ENCODE peak calls at places on chromosomes 3 and 15, in eight cellular contexts. One of them, this sample, is unnamed.

GRCh38 chr3:99242271-99242670 is 340.8 kb upstream of the DCBLD2 start:
- DNase-seq in stimulated activated CD4-positive, alpha-beta T cell treated with anti-CD3 and anti-CD28 coated beads, Interleukin-1b, Interleukin-23, amount 100 ng/mL, for 24 hours: no peak
- DNase-seq in amniotic stem cell: no peak
- DNase-seq in heart left ventricle: no peak
- DNase-seq in KBM-7: no peak
- DNase-seq in A172: no peak
- DNase-seq in ecto neural progenitor cell: no peak
- DNase-seq in activated naive CD8-positive, alpha-beta T cell treated with anti-CD3 and anti-CD28 coated beads, Interleukin-2, amount 50 U/mL, for 16 hours: no peak
- DNase-seq in this sample: peak; percentile 80

GRCh38 chr3:184543848-184544512 is 17.6 kb upstream of the EPHB3 start:
- DNase-seq in amniotic stem cell: peak; percentile 20
- DNase-seq in heart left ventricle: peak; percentile 50
- DNase-seq in ecto neural progenitor cell: peak; percentile 89
- DNase-seq in stimulated activated CD4-positive, alpha-beta T cell treated with anti-CD3 and anti-CD28 coated beads, Interleukin-1b, Interleukin-23, amount 100 ng/mL, for 24 hours: peak; percentile 59
- DNase-seq in KBM-7: peak; percentile 91
- DNase-seq in activated naive CD8-positive, alpha-beta T cell treated with anti-CD3 and anti-CD28 coated beads, Interleukin-2, amount 50 U/mL, for 16 hours: peak; percentile 52
- DNase-seq in A172: peak; percentile 80
- DNase-seq in this sample: peak; percentile 65

GRCh38 chr15:73318463-73319351 is 50.1 kb downstream of the HCN4 start:
- DNase-seq in activated naive CD8-positive, alpha-beta T cell treated with anti-CD3 and anti-CD28 coated beads, Interleukin-2, amount 50 U/mL, for 16 hours: no peak
- DNase-seq in stimulated activated CD4-positive, alpha-beta T cell treated with anti-CD3 and anti-CD28 coated beads, Interleukin-1b, Interleukin-23, amount 100 ng/mL, for 24 hours: no peak
- DNase-seq in heart left ventricle: no peak
- DNase-seq in ecto neural progenitor cell: peak; percentile 78
- DNase-seq in amniotic stem cell: no peak
- DNase-seq in KBM-7: peak; percentile 25
- DNase-seq in A172: no peak
- DNase-seq in this sample: no peak

GRCh38 chr15:60757831-60758570 is 279.1 kb upstream of the ICE2 start:
- DNase-seq in amniotic stem cell: no peak
- DNase-seq in activated naive CD8-positive, alpha-beta T cell treated with anti-CD3 and anti-CD28 coated beads, Interleukin-2, amount 50 U/mL, for 16 hours: no peak
- DNase-seq in A172: no peak
- DNase-seq in ecto neural progenitor cell: no peak
- DNase-seq in KBM-7: no peak
- DNase-seq in heart left ventricle: no peak
- DNase-seq in stimulated activated CD4-positive, alpha-beta T cell treated with anti-CD3 and anti-CD28 coated beads, Interleukin-1b, Interleukin-23, amount 100 ng/mL, for 24 hours: no peak
- DNase-seq in this sample: no peak

GRCh38 chr15:73052679-73053397 is 575 bp downstream of the NEO1 start:
- DNase-seq in KBM-7: peak; percentile 60
- DNase-seq in amniotic stem cell: no peak
- DNase-seq in activated naive CD8-positive, alpha-beta T cell treated with anti-CD3 and anti-CD28 coated beads, Interleukin-2, amount 50 U/mL, for 16 hours: no peak
- DNase-seq in stimulated activated CD4-positive, alpha-beta T cell treated with anti-CD3 and anti-CD28 coated beads, Interleukin-1b, Interleukin-23, amount 100 ng/mL, for 24 hours: peak; percentile 8
- DNase-seq in A172: peak; percentile 5
- DNase-seq in ecto neural progenitor cell: peak; percentile 80
- DNase-seq in heart left ventricle: peak; percentile 33
- DNase-seq in this sample: peak; percentile 25

GRCh38 chr15:79042213-79042928 is 48.2 kb downstream of the RASGRF1 start:
- DNase-seq in A172: no peak
- DNase-seq in ecto neural progenitor cell: no peak
- DNase-seq in heart left ventricle: no peak
- DNase-seq in amniotic stem cell: no peak
- DNase-seq in KBM-7: no peak
- DNase-seq in stimulated activated CD4-positive, alpha-beta T cell treated with anti-CD3 and anti-CD28 coated beads, Interleukin-1b, Interleukin-23, amount 100 ng/mL, for 24 hours: no peak
- DNase-seq in activated naive CD8-positive, alpha-beta T cell treated with anti-CD3 and anti-CD28 coated beads, Interleukin-2, amount 50 U/mL, for 16 hours: no peak
- DNase-seq in this sample: no peak

GRCh38 chr3:196969660-196970546 is 1.3 kb upstream of the PIGZ start:
- DNase-seq in A172: no peak
- DNase-seq in ecto neural progenitor cell: peak; percentile 84
- DNase-seq in KBM-7: peak; percentile 65
- DNase-seq in heart left ventricle: peak; percentile 58
- DNase-seq in amniotic stem cell: no peak
- DNase-seq in stimulated activated CD4-positive, alpha-beta T cell treated with anti-CD3 and anti-CD28 coated beads, Interleukin-1b, Interleukin-23, amount 100 ng/mL, for 24 hours: peak; percentile 57
- DNase-seq in activated naive CD8-positive, alpha-beta T cell treated with anti-CD3 and anti-CD28 coated beads, Interleukin-2, amount 50 U/mL, for 16 hours: peak; percentile 43
- DNase-seq in this sample: no peak

GRCh38 chr3:632571-633170 is 436.1 kb downstream of the CHL1 start:
- DNase-seq in amniotic stem cell: no peak
- DNase-seq in stimulated activated CD4-positive, alpha-beta T cell treated with anti-CD3 and anti-CD28 coated beads, Interleukin-1b, Interleukin-23, amount 100 ng/mL, for 24 hours: peak; percentile 2
- DNase-seq in ecto neural progenitor cell: peak; percentile 77
- DNase-seq in activated naive CD8-positive, alpha-beta T cell treated with anti-CD3 and anti-CD28 coated beads, Interleukin-2, amount 50 U/mL, for 16 hours: no peak
- DNase-seq in KBM-7: peak; percentile 75
- DNase-seq in heart left ventricle: peak; percentile 22
- DNase-seq in A172: peak; percentile 59
- DNase-seq in this sample: peak; percentile 27

GRCh38 chr3:126542340-126543241 is 16.1 kb downstream of the C3orf22 start:
- DNase-seq in heart left ventricle: peak; percentile 17
- DNase-seq in stimulated activated CD4-positive, alpha-beta T cell treated with anti-CD3 and anti-CD28 coated beads, Interleukin-1b, Interleukin-23, amount 100 ng/mL, for 24 hours: no peak
- DNase-seq in A172: no peak
- DNase-seq in amniotic stem cell: no peak
- DNase-seq in activated naive CD8-positive, alpha-beta T cell treated with anti-CD3 and anti-CD28 coated beads, Interleukin-2, amount 50 U/mL, for 16 hours: no peak
- DNase-seq in KBM-7: no peak
- DNase-seq in ecto neural progenitor cell: peak; percentile 37
- DNase-seq in this sample: no peak

GRCh38 chr3:162170581-162170980 is 674.0 kb downstream of the OTOL1 start:
- DNase-seq in ecto neural progenitor cell: no peak
- DNase-seq in activated naive CD8-positive, alpha-beta T cell treated with anti-CD3 and anti-CD28 coated beads, Interleukin-2, amount 50 U/mL, for 16 hours: no peak
- DNase-seq in KBM-7: no peak
- DNase-seq in heart left ventricle: no peak
- DNase-seq in stimulated activated CD4-positive, alpha-beta T cell treated with anti-CD3 and anti-CD28 coated beads, Interleukin-1b, Interleukin-23, amount 100 ng/mL, for 24 hours: no peak
- DNase-seq in amniotic stem cell: no peak
- DNase-seq in A172: peak; percentile 44
- DNase-seq in this sample: no peak

GRCh38 chr3:24510030-24510648 is 15.5 kb upstream of the THRB start:
- DNase-seq in stimulated activated CD4-positive, alpha-beta T cell treated with anti-CD3 and anti-CD28 coated beads, Interleukin-1b, Interleukin-23, amount 100 ng/mL, for 24 hours: no peak
- DNase-seq in A172: no peak
- DNase-seq in activated naive CD8-positive, alpha-beta T cell treated with anti-CD3 and anti-CD28 coated beads, Interleukin-2, amount 50 U/mL, for 16 hours: no peak
- DNase-seq in ecto neural progenitor cell: no peak
- DNase-seq in heart left ventricle: no peak
- DNase-seq in amniotic stem cell: no peak
- DNase-seq in KBM-7: no peak
- DNase-seq in this sample: peak; percentile 61

GRCh38 chr3:23767546-23767945 is 38.2 kb upstream of the UBE2E1 start:
- DNase-seq in A172: no peak
- DNase-seq in ecto neural progenitor cell: no peak
- DNase-seq in stimulated activated CD4-positive, alpha-beta T cell treated with anti-CD3 and anti-CD28 coated beads, Interleukin-1b, Interleukin-23, amount 100 ng/mL, for 24 hours: no peak
- DNase-seq in amniotic stem cell: no peak
- DNase-seq in activated naive CD8-positive, alpha-beta T cell treated with anti-CD3 and anti-CD28 coated beads, Interleukin-2, amount 50 U/mL, for 16 hours: no peak
- DNase-seq in heart left ventricle: no peak
- DNase-seq in KBM-7: no peak
- DNase-seq in this sample: no peak

GRCh38 chr3:180855364-180855763 is 57.1 kb upstream of the FXR1 start:
- DNase-seq in amniotic stem cell: no peak
- DNase-seq in heart left ventricle: no peak
- DNase-seq in ecto neural progenitor cell: peak; percentile 62
- DNase-seq in activated naive CD8-positive, alpha-beta T cell treated with anti-CD3 and anti-CD28 coated beads, Interleukin-2, amount 50 U/mL, for 16 hours: no peak
- DNase-seq in stimulated activated CD4-positive, alpha-beta T cell treated with anti-CD3 and anti-CD28 coated beads, Interleukin-1b, Interleukin-23, amount 100 ng/mL, for 24 hours: no peak
- DNase-seq in A172: peak; percentile 4
- DNase-seq in KBM-7: peak; percentile 11
- DNase-seq in this sample: no peak

GRCh38 chr3:40912461-40912860 is 286.8 kb upstream of the CTNNB1 start:
- DNase-seq in stimulated activated CD4-positive, alpha-beta T cell treated with anti-CD3 and anti-CD28 coated beads, Interleukin-1b, Interleukin-23, amount 100 ng/mL, for 24 hours: no peak
- DNase-seq in amniotic stem cell: no peak
- DNase-seq in heart left ventricle: no peak
- DNase-seq in activated naive CD8-positive, alpha-beta T cell treated with anti-CD3 and anti-CD28 coated beads, Interleukin-2, amount 50 U/mL, for 16 hours: no peak
- DNase-seq in ecto neural progenitor cell: no peak
- DNase-seq in KBM-7: no peak
- DNase-seq in A172: no peak
- DNase-seq in this sample: no peak

GRCh38 chr3:126423191-126424038 is 28.7 kb downstream of the CFAP100 start:
- DNase-seq in heart left ventricle: no peak
- DNase-seq in activated naive CD8-positive, alpha-beta T cell treated with anti-CD3 and anti-CD28 coated beads, Interleukin-2, amount 50 U/mL, for 16 hours: no peak
- DNase-seq in amniotic stem cell: no peak
- DNase-seq in KBM-7: no peak
- DNase-seq in A172: no peak
- DNase-seq in stimulated activated CD4-positive, alpha-beta T cell treated with anti-CD3 and anti-CD28 coated beads, Interleukin-1b, Interleukin-23, amount 100 ng/mL, for 24 hours: no peak
- DNase-seq in ecto neural progenitor cell: peak; percentile 35
- DNase-seq in this sample: no peak

GRCh38 chr3:34260266-34260990 is 462.0 kb downstream of the PDCD6IP start:
- DNase-seq in stimulated activated CD4-positive, alpha-beta T cell treated with anti-CD3 and anti-CD28 coated beads, Interleukin-1b, Interleukin-23, amount 100 ng/mL, for 24 hours: peak; percentile 18
- DNase-seq in KBM-7: peak; percentile 36
- DNase-seq in ecto neural progenitor cell: peak; percentile 53
- DNase-seq in heart left ventricle: peak; percentile 30
- DNase-seq in activated naive CD8-positive, alpha-beta T cell treated with anti-CD3 and anti-CD28 coated beads, Interleukin-2, amount 50 U/mL, for 16 hours: no peak
- DNase-seq in A172: peak; percentile 43
- DNase-seq in amniotic stem cell: peak; percentile 60
- DNase-seq in this sample: peak; percentile 18

GRCh38 chr15:89674526-89674925 is 4.6 kb downstream of the PLIN1 start:
- DNase-seq in ecto neural progenitor cell: no peak
- DNase-seq in activated naive CD8-positive, alpha-beta T cell treated with anti-CD3 and anti-CD28 coated beads, Interleukin-2, amount 50 U/mL, for 16 hours: no peak
- DNase-seq in stimulated activated CD4-positive, alpha-beta T cell treated with anti-CD3 and anti-CD28 coated beads, Interleukin-1b, Interleukin-23, amount 100 ng/mL, for 24 hours: no peak
- DNase-seq in A172: no peak
- DNase-seq in heart left ventricle: no peak
- DNase-seq in amniotic stem cell: no peak
- DNase-seq in KBM-7: no peak
- DNase-seq in this sample: no peak

GRCh38 chr3:52887166-52887565 is 10.2 kb downstream of the STIMATE start:
- DNase-seq in A172: no peak
- DNase-seq in KBM-7: no peak
- DNase-seq in activated naive CD8-positive, alpha-beta T cell treated with anti-CD3 and anti-CD28 coated beads, Interleukin-2, amount 50 U/mL, for 16 hours: no peak
- DNase-seq in heart left ventricle: no peak
- DNase-seq in stimulated activated CD4-positive, alpha-beta T cell treated with anti-CD3 and anti-CD28 coated beads, Interleukin-1b, Interleukin-23, amount 100 ng/mL, for 24 hours: no peak
- DNase-seq in amniotic stem cell: no peak
- DNase-seq in ecto neural progenitor cell: no peak
- DNase-seq in this sample: no peak

GRCh38 chr3:174206607-174207192 is 652.4 kb upstream of the NAALADL2 start:
- DNase-seq in amniotic stem cell: no peak
- DNase-seq in stimulated activated CD4-positive, alpha-beta T cell treated with anti-CD3 and anti-CD28 coated beads, Interleukin-1b, Interleukin-23, amount 100 ng/mL, for 24 hours: no peak
- DNase-seq in A172: no peak
- DNase-seq in KBM-7: no peak
- DNase-seq in heart left ventricle: no peak
- DNase-seq in ecto neural progenitor cell: no peak
- DNase-seq in activated naive CD8-positive, alpha-beta T cell treated with anti-CD3 and anti-CD28 coated beads, Interleukin-2, amount 50 U/mL, for 16 hours: no peak
- DNase-seq in this sample: no peak

GRCh38 chr3:64143399-64144130 is 81.7 kb downstream of the PRICKLE2 start:
- DNase-seq in A172: peak; percentile 83
- DNase-seq in heart left ventricle: no peak
- DNase-seq in amniotic stem cell: no peak
- DNase-seq in KBM-7: no peak
- DNase-seq in ecto neural progenitor cell: no peak
- DNase-seq in stimulated activated CD4-positive, alpha-beta T cell treated with anti-CD3 and anti-CD28 coated beads, Interleukin-1b, Interleukin-23, amount 100 ng/mL, for 24 hours: no peak
- DNase-seq in activated naive CD8-positive, alpha-beta T cell treated with anti-CD3 and anti-CD28 coated beads, Interleukin-2, amount 50 U/mL, for 16 hours: no peak
- DNase-seq in this sample: peak; percentile 97

GRCh38 chr3:312170-312569 is 115.6 kb downstream of the CHL1 start:
- DNase-seq in activated naive CD8-positive, alpha-beta T cell treated with anti-CD3 and anti-CD28 coated beads, Interleukin-2, amount 50 U/mL, for 16 hours: no peak
- DNase-seq in A172: no peak
- DNase-seq in KBM-7: no peak
- DNase-seq in heart left ventricle: no peak
- DNase-seq in ecto neural progenitor cell: no peak
- DNase-seq in amniotic stem cell: no peak
- DNase-seq in stimulated activated CD4-positive, alpha-beta T cell treated with anti-CD3 and anti-CD28 coated beads, Interleukin-1b, Interleukin-23, amount 100 ng/mL, for 24 hours: no peak
- DNase-seq in this sample: no peak